ENCODE peak calls at places on chromosomes 5 and 9, in seven cellular contexts. Z is cerebellum; N is Kasumi-1; X is HT1080; V is substantia nigra; O is AG08396; M is stimulated activated CD4-positive, alpha-beta T cell treated with anti-CD3 and anti-CD28 coated beads, Interleukin-4, amount 100 ng/mL, for 4 hours. Y is an unnamed sample.

GRCh38 chr9:89743216-89743575 is 138.4 kb downstream of the GADD45G start:
- DNase-seq in V (no peak), N (no peak), M (no peak), Z (no peak), X (no peak), O (no peak), Y (no peak)

GRCh38 chr9:120729796-120730195 is 15.5 kb upstream of the MEGF9 start:
- DNase-seq in N (peak), O (no peak), V (no peak), X (peak), Z (no peak), M (no peak), Y (no peak)

GRCh38 chr9:131762356-131762932 is 22.6 kb upstream of the RAPGEF1 start:
- DNase-seq in N (peak), M (peak), O (peak), Z (peak), V (peak), X (peak), Y (no peak)

GRCh38 chr5:86756839-86757238 is 139.1 kb downstream of the COX7C start:
- DNase-seq in M (no peak), Z (no peak), N (no peak), V (no peak), X (no peak), O (no peak), Y (no peak)

GRCh38 chr9:134410078-134410834 is 84.0 kb downstream of the RXRA start:
- DNase-seq in M (no peak), V (no peak), O (no peak), X (no peak), Z (no peak), N (no peak), Y (no peak)

GRCh38 chr5:133905494-133905893 is 62.9 kb downstream of the C5orf15 start:
- DNase-seq in O (no peak), X (no peak), M (no peak), V (no peak), Z (no peak), N (no peak), Y (no peak)

GRCh38 chr5:151264113-151264512 is 11.1 kb downstream of the GM2A start:
- DNase-seq in O (peak), Z (no peak), V (no peak), M (no peak), X (peak), N (no peak), Y (no peak)

GRCh38 chr5:169836835-169837234 is 143.5 kb downstream of the INSYN2B start:
- DNase-seq in O (no peak), N (no peak), V (no peak), M (no peak), X (no peak), Z (no peak), Y (no peak)

GRCh38 chr5:179201986-179202385 is 141.8 kb downstream of the ZNF354C start:
- DNase-seq in V (no peak), X (no peak), O (no peak), M (no peak), N (no peak), Z (no peak), Y (no peak)

GRCh38 chr5:57002959-57003485 is 51.1 kb upstream of the MIER3 start:
- DNase-seq in O (no peak), N (no peak), M (no peak), Z (no peak), X (peak), V (no peak), Y (no peak)

GRCh38 chr5:151675956-151676712 is 10.6 kb downstream of the SPARC start:
- DNase-seq in X (no peak), O (no peak), V (no peak), N (peak), M (no peak), Z (no peak), Y (no peak)

GRCh38 chr9:104795082-104795481 is 31.2 kb downstream of the NIPSNAP3B start:
- DNase-seq in M (no peak), Z (no peak), X (peak), O (no peak), N (no peak), V (no peak), Y (no peak)

GRCh38 chr5:40599676-40600075 is 80.0 kb upstream of the PTGER4 start:
- DNase-seq in M (no peak), O (no peak), Z (no peak), N (no peak), V (no peak), X (no peak), Y (no peak)

GRCh38 chr9:38392235-38393127 is at the start of gene ALDH1B1:
- DNase-seq in X (peak), M (peak), V (peak), Z (peak), N (peak), O (peak), Y (peak)

GRCh38 chr9:137168907-137169763 is 716 bp downstream of the LRRC26 start:
- DNase-seq in M (no peak), Z (peak), N (no peak), V (no peak), O (peak), X (peak), Y (no peak)

GRCh38 chr5:148747536-148747906 is 78.9 kb upstream of the ADRB2 start:
- DNase-seq in M (no peak), N (no peak), O (no peak), V (no peak), X (no peak), Z (no peak), Y (no peak)

GRCh38 chr9:92609142-92609500 is 60.8 kb downstream of the IPPK start:
- DNase-seq in Z (peak), X (no peak), O (peak), V (no peak), N (no peak), M (no peak), Y (no peak)

GRCh38 chr5:107812570-107813141 is 141.9 kb upstream of the EFNA5 start:
- DNase-seq in Z (no peak), O (peak), V (no peak), X (peak), N (peak), M (no peak), Y (peak)

GRCh38 chr5:127254729-127255284 is 35.8 kb upstream of the MEGF10 start:
- DNase-seq in N (no peak), M (no peak), V (no peak), O (no peak), Z (no peak), X (peak), Y (no peak)

Y was measured in amniotic stem cell.